ENCODE peak calls at places on chromosomes 5 and 9, in six cellular contexts. X is fibroblast of lung, V is HCT116, M is SK-N-SH, K is GM23338, T is mammary epithelial cell. Y is an unnamed sample.

GRCh38 chr5:25255128-25255527 is 610.4 kb upstream of the CDH10 start:
- DNase-seq in X (no peak), V (no peak), M (no peak), K (no peak), T (no peak), Y (no peak)

GRCh38 chr9:123353984-123354591 is 1.9 kb upstream of the CRB2 start:
- DNase-seq in X (peak), V (peak), M (peak), K (peak), T (peak), Y (peak)

GRCh38 chr5:141547488-141547887 is 58.6 kb downstream of the PCDHGC5 start:
- DNase-seq in X (peak), V (peak), M (no peak), K (peak), T (no peak), Y (no peak)

GRCh38 chr5:117701067-117701466 is 1126.4 kb upstream of the SEMA6A start:
- DNase-seq in X (no peak), V (no peak), M (no peak), K (no peak), T (no peak), Y (no peak)

GRCh38 chr9:131734165-131734610 is 5.7 kb downstream of the RAPGEF1 start:
- DNase-seq in X (peak), V (no peak), M (peak), K (no peak), T (peak), Y (peak)

GRCh38 chr9:79817469-79818004 is 245.8 kb downstream of the TLE4 start:
- DNase-seq in X (peak), V (no peak), M (no peak), K (peak), T (no peak), Y (no peak)

GRCh38 chr5:94517490-94518108 is 100.8 kb downstream of the KIAA0825 start:
- DNase-seq in X (no peak), V (no peak), M (no peak), K (no peak), T (no peak), Y (no peak)

GRCh38 chr9:92846662-92847145 is 31.1 kb downstream of the ZNF484 start:
- DNase-seq in X (no peak), V (no peak), M (no peak), K (no peak), T (no peak), Y (no peak)

GRCh38 chr9:94881023-94881422 is 154.5 kb downstream of the AOPEP start:
- DNase-seq in X (peak), V (no peak), M (no peak), K (no peak), T (peak), Y (no peak)

GRCh38 chr9:86997158-86997557 is 49.9 kb upstream of the GAS1 start:
- DNase-seq in X (no peak), V (peak), M (no peak), K (no peak), T (no peak), Y (no peak)

GRCh38 chr5:151085517-151086031 is 4.7 kb upstream of the TNIP1 start:
- DNase-seq in X (no peak), V (no peak), M (no peak), K (no peak), T (peak), Y (no peak)

GRCh38 chr5:127306647-127307046 is 16.1 kb downstream of the MEGF10 start:
- DNase-seq in X (peak), V (no peak), M (no peak), K (no peak), T (no peak), Y (no peak)

GRCh38 chr5:138338411-138339085 is 482 bp downstream of the FAM53C start:
- DNase-seq in X (no peak), V (no peak), M (peak), K (no peak), T (no peak), Y (no peak)

GRCh38 chr5:53260446-53260845 is 150.9 kb upstream of the MOCS2 start:
- DNase-seq in X (no peak), V (no peak), M (no peak), K (no peak), T (no peak), Y (no peak)

GRCh38 chr5:146513462-146513861 is 2.5 kb downstream of the GPR151 start:
- DNase-seq in X (no peak), V (no peak), M (no peak), K (no peak), T (no peak), Y (no peak)

GRCh38 chr5:149544199-149544472 is 7.1 kb downstream of the CSNK1A1 start:
- DNase-seq in X (no peak), V (no peak), M (no peak), K (no peak), T (no peak), Y (no peak)

GRCh38 chr9:87354176-87354575 is 143.5 kb upstream of the DAPK1 start:
- DNase-seq in X (no peak), V (no peak), M (no peak), K (no peak), T (no peak), Y (no peak)

GRCh38 chr5:61823796-61824195 is 482.2 kb upstream of the KIF2A start:
- DNase-seq in X (no peak), V (no peak), M (no peak), K (no peak), T (no peak), Y (no peak)

GRCh38 chr5:57209316-57210040 is 35.6 kb downstream of the GPBP1 start:
- DNase-seq in X (peak), V (peak), M (no peak), K (peak), T (peak), Y (no peak)

GRCh38 chr5:127562252-127562651 is 44.8 kb downstream of the PRRC1 start:
- DNase-seq in X (peak), V (no peak), M (peak), K (peak), T (no peak), Y (peak)

GRCh38 chr5:96054272-96055030 is 92.8 kb upstream of the ELL2 start:
- DNase-seq in X (no peak), V (no peak), M (no peak), K (no peak), T (no peak), Y (no peak)
- H3K27ac ChIP-seq in X (no peak), V (no peak), M (no peak), K (no peak), T (no peak), Y (no peak)

GRCh38 chr9:106111039-106111740 is 416.8 kb downstream of the TMEM38B start:
- DNase-seq in X (no peak), V (no peak), M (no peak), K (peak), T (no peak), Y (no peak)
- TF ChIP-seq CTCF in X (no peak), V (no peak), M (no peak), K (peak), T (no peak), Y (no peak)

GRCh38 chr5:33890147-33890546 is 1.6 kb downstream of the ADAMTS12 start:
- DNase-seq in X (peak), V (no peak), M (no peak), K (peak), T (no peak), Y (no peak)
- H3K4me3 ChIP-seq in X (peak), V (no peak), M (no peak), K (peak), T (peak), Y (no peak)

DNA sequence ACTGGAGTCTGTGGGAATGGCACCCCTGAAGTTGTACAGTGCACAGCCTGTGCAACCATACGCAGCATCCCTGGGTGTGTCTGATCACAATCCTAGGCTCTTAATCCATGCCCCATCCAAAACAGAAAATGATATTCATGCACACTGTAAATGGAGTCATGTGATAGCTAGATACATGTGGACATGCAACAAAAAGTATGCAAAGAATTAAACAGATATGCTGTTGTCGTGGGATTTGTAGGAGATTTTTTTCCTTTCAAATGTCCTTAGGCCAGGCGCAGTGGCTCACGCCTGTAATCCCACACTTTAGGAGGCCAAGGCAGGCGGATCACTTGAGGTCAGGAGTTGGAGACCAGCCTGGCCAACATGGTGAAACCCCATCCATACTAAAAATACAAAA is 36.1 kb downstream of the PRRX2 start:
- DNase-seq in X (no peak), V (no peak), M (no peak), K (no peak), T (no peak), Y (no peak)
- H3K27ac ChIP-seq in X (no peak), V (no peak), M (no peak), K (no peak), T (no peak), Y (no peak)

GRCh38 chr9:14071484-14071883 is 242.5 kb downstream of the NFIB start:
- DNase-seq in X (no peak), V (no peak), M (no peak), K (peak), T (no peak), Y (no peak)
- TF ChIP-seq CTCF in X (no peak), V (no peak), M (no peak), K (peak), T (no peak), Y (no peak)

DNA sequence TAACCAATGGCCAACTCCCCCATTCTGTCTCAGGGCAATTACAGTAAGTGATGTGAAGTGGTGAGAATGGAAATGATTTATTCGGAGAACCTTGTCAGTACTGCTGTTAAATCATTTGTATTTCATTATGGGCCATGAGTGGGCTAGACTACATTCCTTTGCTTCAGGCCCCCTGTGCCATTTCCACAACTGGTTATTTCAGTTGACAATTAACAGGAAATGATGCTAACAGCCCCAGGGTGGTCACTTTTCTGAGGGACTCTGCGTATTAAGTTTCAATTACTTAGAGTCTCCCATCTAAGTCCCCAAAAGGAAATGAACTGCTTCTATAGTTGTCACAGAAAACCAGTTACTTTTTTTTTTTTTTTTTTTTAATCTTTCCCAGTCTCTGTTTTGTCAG is 653.7 kb downstream of the CCDC171 start:
- DNase-seq in X (no peak), V (no peak), M (no peak), K (no peak), T (no peak), Y (peak)
- H3K4me3 ChIP-seq in X (no peak), V (no peak), M (no peak), K (no peak), T (no peak), Y (no peak)

DNA sequence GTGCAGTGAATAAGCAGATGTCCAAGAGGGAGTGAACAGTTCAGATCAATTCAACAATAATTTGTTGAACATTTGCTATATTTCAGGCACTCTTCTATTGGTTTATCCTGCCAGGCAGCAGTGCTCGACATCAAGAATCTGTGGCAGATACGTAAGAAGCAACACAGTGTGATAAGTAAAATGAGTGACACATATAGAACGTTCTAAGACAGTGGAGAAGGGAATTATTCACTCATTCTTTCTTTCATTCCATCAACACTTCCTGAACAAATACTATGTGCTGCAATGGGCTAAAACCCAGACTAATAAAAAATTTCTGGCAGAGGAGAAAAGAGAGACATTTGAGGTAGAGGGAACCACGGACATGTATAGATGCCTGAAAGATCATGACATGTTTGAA is 89.9 kb upstream of the GLIS3 start:
- DNase-seq in X (no peak), V (no peak), M (no peak), K (no peak), T (no peak), Y (no peak)
- H3K27ac ChIP-seq in X (no peak), V (no peak), M (no peak), K (no peak), T (no peak), Y (no peak)